ENCODE peak calls at places on chromosomes 7 and 10, in eight cellular contexts. Z, D, H, T, G, R, K and U are unnamed samples.

GRCh38 chr7:94512735-94513564 is 3.3 kb downstream of the CASD1 start:
- DNase-seq in G (no peak), Z (no peak), H (no peak), D (no peak), K (no peak), T (peak; percentile 63), R (no peak), U (no peak)

GRCh38 chr7:134212576-134213546 is 85.7 kb downstream of the LRGUK start:
- DNase-seq in G (peak; percentile 10), K (peak; percentile 2), R (no peak), T (no peak), Z (no peak), D (no peak), H (no peak), U (no peak)

GRCh38 chr7:88522771-88523316 is 216.2 kb upstream of the STEAP4 start:
- DNase-seq in Z (no peak), K (no peak), R (no peak), H (no peak), D (no peak), T (no peak), G (no peak), U (no peak)

GRCh38 chr10:49550563-49550962 is 11.6 kb upstream of the ERCC6 start:
- DNase-seq in H (no peak), R (no peak), D (no peak), Z (no peak), K (peak; percentile 86), T (no peak), G (peak; percentile 94), U (peak; percentile 55)

GRCh38 chr7:74619235-74619860 is 38.2 kb upstream of the GTF2I start:
- DNase-seq in R (no peak), G (no peak), K (no peak), T (no peak), Z (no peak), D (no peak), H (no peak), U (no peak)

GRCh38 chr10:103145860-103146466 is 47.1 kb downstream of the NT5C2 start:
- DNase-seq in T (peak; percentile 75), H (no peak), D (peak; percentile 55), R (peak; percentile 83), G (peak; percentile 72), Z (peak; percentile 98), K (peak; percentile 94), U (peak; percentile 87)

GRCh38 chr7:85621286-85621685 is 434.4 kb upstream of the SEMA3D start:
- DNase-seq in T (no peak), K (no peak), R (no peak), G (no peak), D (no peak), Z (no peak), H (no peak), U (no peak)

GRCh38 chr10:101732096-101732495 is 37.1 kb upstream of the FBXW4 start:
- DNase-seq in D (no peak), H (no peak), T (no peak), G (no peak), K (no peak), Z (no peak), R (no peak), U (no peak)

GRCh38 chr10:34731885-34732701 is 83.0 kb downstream of the PARD3 start:
- DNase-seq in K (peak; percentile 83), D (peak; percentile 51), T (no peak), H (no peak), G (peak; percentile 83), R (no peak), Z (no peak), U (peak; percentile 57)

GRCh38 chr7:27210441-27211083 is 10.7 kb upstream of the HOXA13 start:
- DNase-seq in D (peak; percentile 8), T (peak; percentile 90), G (peak; percentile 55), H (peak; percentile 31), K (peak; percentile 52), Z (no peak), R (no peak), U (peak; percentile 25)

GRCh38 chr10:86960003-86960862 is 1.8 kb downstream of the SNCG start:
- DNase-seq in D (no peak), Z (no peak), T (peak; percentile 44), G (peak; percentile 76), H (peak; percentile 66), R (no peak), K (peak; percentile 81), U (peak; percentile 59)

GRCh38 chr7:130489140-130489967 is 2.5 kb upstream of the MEST start:
- DNase-seq in T (no peak), H (no peak), R (no peak), Z (no peak), K (peak; percentile 34), G (no peak), D (peak; percentile 27), U (no peak)

GRCh38 chr7:20793686-20794394 is 7.2 kb upstream of the SP8 start:
- DNase-seq in D (no peak), R (no peak), H (no peak), K (no peak), G (no peak), T (no peak), Z (no peak), U (no peak)

GRCh38 chr7:2934984-2935740 is 91.1 kb upstream of the GNA12 start:
- DNase-seq in Z (no peak), T (no peak), R (no peak), K (no peak), G (no peak), H (no peak), D (no peak), U (no peak)

GRCh38 chr7:2936301-2936700 is 92.2 kb upstream of the GNA12 start:
- DNase-seq in D (no peak), K (no peak), Z (no peak), H (no peak), G (no peak), R (no peak), T (no peak), U (no peak)

GRCh38 chr7:2932761-2933251 is 88.7 kb upstream of the GNA12 start:
- DNase-seq in D (no peak), K (no peak), T (no peak), Z (no peak), H (no peak), G (no peak), R (no peak), U (no peak)

GRCh38 chr7:2936891-2937580 is 92.9 kb upstream of the GNA12 start:
- DNase-seq in G (no peak), K (no peak), D (no peak), R (no peak), T (no peak), H (no peak), Z (no peak), U (no peak)

DNA sequence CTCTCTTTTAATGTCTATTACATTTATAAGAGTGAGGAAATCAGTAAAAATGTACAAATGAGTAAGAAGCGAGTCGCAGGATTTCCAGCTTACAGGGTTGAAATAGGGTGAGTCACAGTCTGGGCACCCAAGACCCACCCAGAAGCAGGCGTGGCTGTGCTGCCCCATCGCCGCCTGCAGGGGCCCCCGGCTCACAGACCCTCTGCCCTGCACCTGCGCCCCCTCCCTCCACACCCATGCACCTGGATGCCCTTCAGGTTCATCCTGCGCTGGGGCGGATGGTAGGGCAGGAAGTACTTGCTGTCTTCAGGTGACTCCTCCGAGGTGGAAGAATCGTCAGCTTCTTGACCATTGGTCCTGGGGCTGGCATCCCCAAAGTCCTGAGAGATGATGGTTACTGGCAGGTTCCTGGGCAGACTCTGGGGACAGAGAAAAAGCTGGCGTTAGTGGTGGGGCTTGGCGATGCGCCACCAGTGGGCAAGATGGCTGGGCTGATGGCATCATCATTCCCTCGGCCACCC is 90.2 kb upstream of the GNA12 start:
- DNase-seq in G (peak; percentile 91), D (no peak), R (peak; percentile 4), T (no peak), Z (no peak), K (peak; percentile 89), H (no peak), U (peak; percentile 41)
- TF ChIP-seq CTCF in G (peak; percentile 6), D (no peak), R (no peak), T (no peak), Z (no peak), K (peak; percentile 37), H (no peak), U (no peak)

GRCh38 chr7:2760098-2760889 is 72.3 kb downstream of the AMZ1 start:
- DNase-seq in G (peak; percentile 63), D (no peak), K (peak; percentile 64), T (peak; percentile 92), Z (no peak), H (peak; percentile 15), R (no peak), U (peak; percentile 58)
- TF ChIP-seq CTCF in G (peak; percentile 57), D (peak; percentile 61), K (peak; percentile 52), T (peak; percentile 23), Z (peak; percentile 60), H (peak; percentile 53), R (peak; percentile 48), U (peak; percentile 62)

GRCh38 chr7:156490021-156490800 is 150.4 kb upstream of the RNF32 start:
- DNase-seq in R (no peak), T (no peak), D (no peak), Z (no peak), K (no peak), H (no peak), G (no peak), U (no peak)

GRCh38 chr7:156493942-156494341 is 146.6 kb upstream of the RNF32 start:
- DNase-seq in K (no peak), R (no peak), H (no peak), G (peak; percentile 3), T (peak; percentile 6), D (peak; percentile 6), Z (no peak), U (no peak)

GRCh38 chr7:156487811-156488523 is 152.6 kb upstream of the RNF32 start:
- DNase-seq in G (no peak), T (no peak), K (no peak), D (no peak), R (no peak), H (no peak), Z (no peak), U (no peak)

GRCh38 chr7:156492170-156492569 is 148.4 kb upstream of the RNF32 start:
- DNase-seq in R (no peak), K (no peak), H (no peak), G (no peak), Z (no peak), D (no peak), T (no peak), U (no peak)

DNA sequence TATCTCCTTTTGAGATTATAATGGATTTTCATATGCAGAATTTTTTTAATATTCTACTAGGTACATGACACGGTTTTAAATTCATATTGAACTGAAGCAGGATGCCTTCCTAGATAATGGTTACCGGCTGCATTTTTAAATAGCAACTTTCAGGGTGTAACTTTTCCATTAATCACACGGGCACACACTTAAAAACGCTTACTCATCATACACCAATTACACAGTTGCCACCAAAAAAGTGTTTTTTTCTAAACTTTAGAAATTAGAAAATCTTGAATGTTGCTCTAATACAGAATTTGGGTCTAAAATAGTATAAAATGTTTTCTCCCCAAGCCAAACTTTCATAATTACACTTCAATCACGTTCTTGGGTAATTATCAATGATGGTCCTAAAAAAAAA is 149.1 kb upstream of the RNF32 start:
- DNase-seq in H (no peak), Z (no peak), T (no peak), K (no peak), D (no peak), R (no peak), G (no peak), U (no peak)
- TF ChIP-seq CTCF in H (no peak), Z (no peak), T (no peak), K (no peak), D (no peak), R (no peak), G (no peak), U (no peak)

DNA sequence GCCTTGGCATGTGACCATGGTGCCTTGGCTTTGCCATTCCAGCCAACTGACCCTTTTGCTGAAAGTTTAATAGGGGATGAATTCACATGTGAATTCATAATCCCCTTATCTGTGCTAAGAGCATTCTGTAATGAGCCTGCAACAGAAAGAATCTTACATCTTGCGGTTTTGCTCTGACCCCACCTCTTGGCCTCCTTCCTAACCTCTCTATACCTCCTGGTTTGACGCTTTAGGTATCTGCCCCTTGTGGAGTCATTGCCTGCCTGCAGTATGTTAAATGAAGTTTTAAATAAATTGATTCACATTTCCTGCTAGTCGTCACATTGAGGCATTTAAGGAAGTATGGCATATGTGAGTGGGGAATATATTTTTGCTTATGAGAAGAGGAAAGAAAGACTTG is 60.7 kb downstream of the LRMDA start:
- DNase-seq in K (no peak), D (no peak), T (no peak), G (no peak), H (no peak), R (no peak), Z (no peak), U (no peak)
- TF ChIP-seq CTCF in K (no peak), D (no peak), T (no peak), G (no peak), H (no peak), R (no peak), Z (no peak), U (no peak)